ENCODE peak calls at places on chromosome 6, in four cellular contexts. N, E, K and Z are unnamed samples.

GRCh38 chr6:158625881-158626305 is 18.6 kb downstream of the DYNLT1 start:
- DNase-seq in N (no peak), E (no peak), K (no peak), Z (no peak)

GRCh38 chr6:79421001-79421411 is 116.2 kb downstream of the LCA5 start:
- DNase-seq in N (no peak), E (peak; percentile 65), K (peak; percentile 51), Z (peak; percentile 81)

GRCh38 chr6:125271486-125272159 is 30.1 kb downstream of the HDDC2 start:
- DNase-seq in N (no peak), E (no peak), K (peak; percentile 79), Z (no peak)

GRCh38 chr6:150149146-150149545 is 6.3 kb downstream of the PPP1R14C start:
- DNase-seq in N (no peak), E (no peak), K (no peak), Z (no peak)

GRCh38 chr6:52362443-52363221 is 681 bp downstream of the PAQR8 start:
- DNase-seq in N (no peak), E (no peak), K (peak; percentile 10), Z (no peak)

GRCh38 chr6:168574699-168575195 is 133.8 kb downstream of the SMOC2 start:
- DNase-seq in N (no peak), E (no peak), K (no peak), Z (peak; percentile 14)

GRCh38 chr6:169885131-169885530 is 133.7 kb downstream of the ERMARD start:
- DNase-seq in N (no peak), E (no peak), K (no peak), Z (no peak)

GRCh38 chr6:17493286-17493685 is 99.9 kb downstream of the CAP2 start:
- DNase-seq in N (no peak), E (peak; percentile 85), K (peak; percentile 65), Z (peak; percentile 58)

GRCh38 chr6:1409774-1410465 is 20.5 kb downstream of the FOXF2 start:
- DNase-seq in N (no peak), E (no peak), K (no peak), Z (no peak)

GRCh38 chr6:44062771-44063560 is 64.3 kb downstream of the MRPL14 start:
- DNase-seq in N (no peak), E (no peak), K (peak; percentile 48), Z (peak; percentile 49)

GRCh38 chr6:56033451-56033850 is 158.1 kb upstream of the BMP5 start:
- DNase-seq in N (no peak), E (no peak), K (no peak), Z (no peak)

GRCh38 chr6:79034865-79035264 is 43.2 kb downstream of the PHIP start:
- DNase-seq in N (no peak), E (peak; percentile 14), K (peak; percentile 34), Z (no peak)

GRCh38 chr6:105836889-105837288 is 249.2 kb upstream of the PRDM1 start:
- DNase-seq in N (no peak), E (peak; percentile 31), K (peak; percentile 47), Z (no peak)

GRCh38 chr6:125094563-125094962 is 59.0 kb upstream of the TPD52L1 start:
- DNase-seq in N (no peak), E (peak; percentile 82), K (peak; percentile 66), Z (peak; percentile 47)

GRCh38 chr6:15465212-15465611 is 197.6 kb downstream of the DTNBP1 start:
- DNase-seq in N (no peak), E (no peak), K (no peak), Z (no peak)

GRCh38 chr6:33885121-33886057 is 81.6 kb upstream of the MLN start:
- DNase-seq in N (no peak), E (peak; percentile 25), K (peak; percentile 81), Z (peak; percentile 18)

GRCh38 chr6:9121551-9121950 is 686.2 kb upstream of the SLC35B3 start:
- DNase-seq in N (no peak), E (peak; percentile 36), K (peak; percentile 9), Z (no peak)

GRCh38 chr6:106194949-106195919 is 109.1 kb downstream of the PRDM1 start:
- DNase-seq in N (no peak), E (peak; percentile 68), K (peak; percentile 76), Z (peak; percentile 85)

GRCh38 chr6:20481281-20481680 is 53.0 kb upstream of the CDKAL1 start:
- DNase-seq in N (no peak), E (no peak), K (no peak), Z (no peak)

GRCh38 chr6:24228681-24229255 is 102.8 kb downstream of the NRSN1 start:
- DNase-seq in N (no peak), E (peak; percentile 6), K (peak; percentile 95), Z (peak; percentile 63)

GRCh38 chr6:5663256-5663655 is 343.5 kb downstream of the NRN1 start:
- DNase-seq in N (no peak), E (no peak), K (no peak), Z (no peak)

GRCh38 chr6:83594936-83595335 is 82.6 kb downstream of the PRSS35 start:
- DNase-seq in N (no peak), E (peak; percentile 46), K (no peak), Z (no peak)